ENCODE peak calls at places on chromosome 18, in seven cellular contexts. One of them, this sample, is unnamed.
A peak's percentile ranks its signal among the peaks of the same experiment; 100 is the strongest.

GRCh38 chr18:45008694-45009372 is 328.1 kb downstream of the SETBP1 start:
- DNase-seq in uterus: no peak
- DNase-seq in neural progenitor cell: no peak
- DNase-seq in ascending aorta: no peak
- DNase-seq in cardiac muscle cell: no peak
- DNase-seq in IMR-90: no peak
- DNase-seq in A549: no peak
- DNase-seq in this sample: no peak

GRCh38 chr18:72700961-72701710 is 157.0 kb upstream of the CBLN2 start:
- DNase-seq in A549: no peak
- DNase-seq in cardiac muscle cell: peak; percentile 44
- DNase-seq in neural progenitor cell: no peak
- DNase-seq in ascending aorta: no peak
- DNase-seq in IMR-90: peak; percentile 14
- DNase-seq in uterus: no peak
- DNase-seq in this sample: peak; percentile 45

GRCh38 chr18:57050314-57050949 is 96.5 kb upstream of the BOD1L2 start:
- DNase-seq in uterus: no peak
- DNase-seq in cardiac muscle cell: no peak
- DNase-seq in A549: no peak
- DNase-seq in neural progenitor cell: no peak
- DNase-seq in ascending aorta: no peak
- DNase-seq in IMR-90: no peak
- DNase-seq in this sample: no peak

GRCh38 chr18:62728254-62728653 is 12.9 kb downstream of the PHLPP1 start:
- DNase-seq in uterus: no peak
- DNase-seq in A549: no peak
- DNase-seq in IMR-90: no peak
- DNase-seq in ascending aorta: no peak
- DNase-seq in neural progenitor cell: no peak
- DNase-seq in cardiac muscle cell: no peak
- DNase-seq in this sample: no peak

GRCh38 chr18:26309283-26309682 is 83.0 kb downstream of the TAF4B start:
- DNase-seq in A549: peak; percentile 3
- DNase-seq in uterus: no peak
- DNase-seq in IMR-90: peak; percentile 60
- DNase-seq in ascending aorta: no peak
- DNase-seq in cardiac muscle cell: no peak
- DNase-seq in neural progenitor cell: no peak
- DNase-seq in this sample: no peak

GRCh38 chr18:77897606-77898005 is 648.0 kb downstream of the GALR1 start:
- DNase-seq in IMR-90: no peak
- DNase-seq in A549: no peak
- DNase-seq in cardiac muscle cell: no peak
- DNase-seq in uterus: no peak
- DNase-seq in neural progenitor cell: no peak
- DNase-seq in ascending aorta: no peak
- DNase-seq in this sample: no peak

GRCh38 chr18:27621236-27621890 is 436.3 kb upstream of the CHST9 start:
- DNase-seq in ascending aorta: no peak
- DNase-seq in cardiac muscle cell: no peak
- DNase-seq in neural progenitor cell: no peak
- DNase-seq in A549: no peak
- DNase-seq in uterus: no peak
- DNase-seq in IMR-90: no peak
- DNase-seq in this sample: no peak

GRCh38 chr18:26460449-26461091 is 87.8 kb downstream of the KCTD1 start:
- DNase-seq in neural progenitor cell: no peak
- DNase-seq in cardiac muscle cell: peak; percentile 44
- DNase-seq in uterus: no peak
- DNase-seq in IMR-90: peak; percentile 38
- DNase-seq in ascending aorta: no peak
- DNase-seq in A549: no peak
- DNase-seq in this sample: no peak

GRCh38 chr18:6741290-6741689 is 11.8 kb downstream of the ARHGAP28 start:
- DNase-seq in uterus: peak; percentile 42
- DNase-seq in neural progenitor cell: no peak
- DNase-seq in A549: peak; percentile 4
- DNase-seq in cardiac muscle cell: no peak
- DNase-seq in ascending aorta: no peak
- DNase-seq in IMR-90: peak; percentile 100
- DNase-seq in this sample: no peak

GRCh38 chr18:62027914-62028520 is 135.2 kb upstream of the RNF152 start:
- DNase-seq in uterus: no peak
- DNase-seq in ascending aorta: no peak
- DNase-seq in cardiac muscle cell: no peak
- DNase-seq in neural progenitor cell: no peak
- DNase-seq in IMR-90: no peak
- DNase-seq in A549: no peak
- DNase-seq in this sample: no peak

GRCh38 chr18:61606068-61606660 is 272.9 kb downstream of the CDH20 start:
- DNase-seq in cardiac muscle cell: peak; percentile 54
- DNase-seq in neural progenitor cell: peak; percentile 94
- DNase-seq in A549: no peak
- DNase-seq in ascending aorta: peak; percentile 71
- DNase-seq in IMR-90: peak; percentile 39
- DNase-seq in uterus: peak; percentile 61
- DNase-seq in this sample: no peak

GRCh38 chr18:41745166-41746049 is 209.6 kb upstream of the PIK3C3 start:
- DNase-seq in neural progenitor cell: peak; percentile 83
- DNase-seq in A549: peak; percentile 4
- DNase-seq in IMR-90: peak; percentile 6
- DNase-seq in ascending aorta: no peak
- DNase-seq in uterus: no peak
- DNase-seq in cardiac muscle cell: peak; percentile 77
- DNase-seq in this sample: peak; percentile 45

GRCh38 chr18:74013955-74014354 is 133.7 kb downstream of the FBXO15 start:
- DNase-seq in cardiac muscle cell: no peak
- DNase-seq in A549: no peak
- DNase-seq in ascending aorta: no peak
- DNase-seq in IMR-90: peak; percentile 57
- DNase-seq in neural progenitor cell: no peak
- DNase-seq in uterus: no peak
- DNase-seq in this sample: peak; percentile 75

GRCh38 chr18:69257861-69258458 is 142.7 kb upstream of the DOK6 start:
- DNase-seq in A549: no peak
- DNase-seq in IMR-90: peak; percentile 69
- DNase-seq in cardiac muscle cell: no peak
- DNase-seq in neural progenitor cell: no peak
- DNase-seq in ascending aorta: no peak
- DNase-seq in uterus: no peak
- DNase-seq in this sample: no peak

GRCh38 chr18:8339958-8340357 is 269.3 kb upstream of the RAB12 start:
- DNase-seq in uterus: no peak
- DNase-seq in neural progenitor cell: no peak
- DNase-seq in A549: no peak
- DNase-seq in cardiac muscle cell: no peak
- DNase-seq in IMR-90: no peak
- DNase-seq in ascending aorta: no peak
- DNase-seq in this sample: no peak

GRCh38 chr18:34884456-34884855 is 156.8 kb upstream of the MAPRE2 start:
- DNase-seq in IMR-90: no peak
- DNase-seq in A549: no peak
- DNase-seq in ascending aorta: no peak
- DNase-seq in neural progenitor cell: no peak
- DNase-seq in uterus: no peak
- DNase-seq in cardiac muscle cell: no peak
- DNase-seq in this sample: no peak

GRCh38 chr18:74623047-74623816 is 25.6 kb downstream of the ZNF407 start:
- DNase-seq in A549: no peak
- DNase-seq in neural progenitor cell: peak; percentile 27
- DNase-seq in cardiac muscle cell: no peak
- DNase-seq in IMR-90: peak; percentile 24
- DNase-seq in ascending aorta: no peak
- DNase-seq in uterus: no peak
- DNase-seq in this sample: no peak

GRCh38 chr18:159037-159652 is 788 bp downstream of the USP14 start:
- DNase-seq in neural progenitor cell: peak; percentile 46
- DNase-seq in cardiac muscle cell: peak; percentile 1
- DNase-seq in uterus: no peak
- DNase-seq in A549: peak; percentile 35
- DNase-seq in IMR-90: peak; percentile 18
- DNase-seq in ascending aorta: no peak
- DNase-seq in this sample: no peak

GRCh38 chr18:59011786-59012185 is 127.9 kb upstream of the SEC11C start:
- DNase-seq in IMR-90: no peak
- DNase-seq in A549: no peak
- DNase-seq in uterus: no peak
- DNase-seq in cardiac muscle cell: no peak
- DNase-seq in ascending aorta: peak; percentile 27
- DNase-seq in neural progenitor cell: no peak
- DNase-seq in this sample: no peak
- H3K4me1 ChIP-seq in IMR-90: no peaks in the 10 kb centered on the region
- H3K4me1 ChIP-seq in A549: peaks cover 37% of the 10 kb centered on the region
- H3K4me1 ChIP-seq in uterus: no peaks in the 10 kb centered on the region
- H3K4me1 ChIP-seq in cardiac muscle cell: no peaks in the 10 kb centered on the region
- H3K4me1 ChIP-seq in ascending aorta: no peaks in the 10 kb centered on the region
- H3K4me1 ChIP-seq in neural progenitor cell: no peaks in the 10 kb centered on the region
- H3K4me1 ChIP-seq in this sample: peaks cover 14% of the 10 kb centered on the region

DNA sequence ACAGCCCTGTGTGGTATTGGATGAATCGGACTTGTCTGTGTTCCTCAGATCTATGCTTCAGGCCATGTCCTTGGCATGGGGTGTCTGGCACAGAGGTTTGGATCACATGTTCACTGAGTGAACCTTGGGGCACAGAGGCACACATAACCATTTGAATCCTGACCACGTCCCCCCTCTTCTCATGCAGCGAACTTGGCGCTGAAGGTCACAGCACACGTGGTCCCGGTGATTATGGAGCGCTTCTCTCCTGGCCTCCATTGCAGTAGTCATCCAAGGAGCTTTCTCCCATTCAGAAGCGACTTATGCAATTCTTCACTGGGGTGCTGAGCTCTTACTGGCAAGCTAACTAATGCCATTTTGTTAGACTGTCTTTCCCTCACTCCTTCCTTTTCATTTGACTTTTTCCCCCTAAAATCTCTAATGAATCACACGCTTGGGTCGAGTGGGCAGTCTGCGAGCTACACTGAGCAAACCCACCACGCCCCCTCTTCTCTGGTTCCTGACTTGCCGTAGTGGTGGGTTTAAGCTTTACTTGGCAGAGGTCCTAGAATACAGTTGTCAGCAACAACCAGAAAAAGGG is 59.4 kb downstream of the KCNG2 start:
- DNase-seq in cardiac muscle cell: peak; percentile 1
- DNase-seq in uterus: no peak
- DNase-seq in A549: peak; percentile 31
- DNase-seq in IMR-90: peak; percentile 58
- DNase-seq in ascending aorta: no peak
- DNase-seq in neural progenitor cell: no peak
- DNase-seq in this sample: no peak
- TF ChIP-seq CTCF in cardiac muscle cell: no peak
- TF ChIP-seq CTCF in uterus: no peak
- TF ChIP-seq CTCF in A549: no peak
- TF ChIP-seq CTCF in IMR-90: no peak
- TF ChIP-seq CTCF in ascending aorta: no peak
- TF ChIP-seq CTCF in neural progenitor cell: no peak
- TF ChIP-seq CTCF in this sample: no peak

GRCh38 chr18:9790261-9790660 is 82.2 kb downstream of the RAB31 start:
- DNase-seq in uterus: no peak
- DNase-seq in IMR-90: no peak
- DNase-seq in ascending aorta: no peak
- DNase-seq in neural progenitor cell: no peak
- DNase-seq in A549: no peak
- DNase-seq in cardiac muscle cell: no peak
- DNase-seq in this sample: no peak

GRCh38 chr18:9796933-9797549 is 88.7 kb upstream of the TXNDC2 start:
- DNase-seq in A549: no peak
- DNase-seq in neural progenitor cell: no peak
- DNase-seq in uterus: peak; percentile 49
- DNase-seq in IMR-90: no peak
- DNase-seq in cardiac muscle cell: no peak
- DNase-seq in ascending aorta: no peak
- DNase-seq in this sample: no peak

GRCh38 chr18:9788860-9789259 is 80.8 kb downstream of the RAB31 start:
- DNase-seq in IMR-90: no peak
- DNase-seq in cardiac muscle cell: no peak
- DNase-seq in A549: no peak
- DNase-seq in ascending aorta: no peak
- DNase-seq in uterus: no peak
- DNase-seq in neural progenitor cell: no peak
- DNase-seq in this sample: no peak

GRCh38 chr18:9788140-9788539 is 80.0 kb downstream of the RAB31 start:
- DNase-seq in A549: no peak
- DNase-seq in uterus: no peak
- DNase-seq in ascending aorta: no peak
- DNase-seq in IMR-90: no peak
- DNase-seq in cardiac muscle cell: no peak
- DNase-seq in neural progenitor cell: no peak
- DNase-seq in this sample: no peak

GRCh38 chr18:9792565-9793226 is 84.6 kb downstream of the RAB31 start:
- DNase-seq in ascending aorta: no peak
- DNase-seq in uterus: no peak
- DNase-seq in cardiac muscle cell: no peak
- DNase-seq in IMR-90: no peak
- DNase-seq in neural progenitor cell: peak; percentile 64
- DNase-seq in A549: no peak
- DNase-seq in this sample: no peak
- H3K4me1 ChIP-seq in ascending aorta: no peaks in the 10 kb centered on the region
- H3K4me1 ChIP-seq in uterus: no peaks in the 10 kb centered on the region
- H3K4me1 ChIP-seq in cardiac muscle cell: no peaks in the 10 kb centered on the region
- H3K4me1 ChIP-seq in IMR-90: peaks cover 2% of the 10 kb centered on the region
- H3K4me1 ChIP-seq in neural progenitor cell: no peaks in the 10 kb centered on the region
- H3K4me1 ChIP-seq in A549: peaks cover 15% of the 10 kb centered on the region
- H3K4me1 ChIP-seq in this sample: no peaks in the 10 kb centered on the region

GRCh38 chr18:13103366-13103765 is 112.2 kb downstream of the CEP192 start:
- DNase-seq in IMR-90: no peak
- DNase-seq in uterus: no peak
- DNase-seq in A549: no peak
- DNase-seq in neural progenitor cell: no peak
- DNase-seq in cardiac muscle cell: no peak
- DNase-seq in ascending aorta: no peak
- DNase-seq in this sample: no peak
- TF ChIP-seq CTCF in IMR-90: peak; percentile 18
- TF ChIP-seq CTCF in uterus: no peak
- TF ChIP-seq CTCF in A549: no peak
- TF ChIP-seq CTCF in neural progenitor cell: peak; percentile 39
- TF ChIP-seq CTCF in cardiac muscle cell: peak; percentile 21
- TF ChIP-seq CTCF in ascending aorta: no peak
- TF ChIP-seq CTCF in this sample: peak; percentile 46

GRCh38 chr18:13547347-13547746 is 179.0 kb downstream of the FAM210A start:
- DNase-seq in IMR-90: no peak
- DNase-seq in uterus: no peak
- DNase-seq in ascending aorta: no peak
- DNase-seq in A549: no peak
- DNase-seq in neural progenitor cell: no peak
- DNase-seq in cardiac muscle cell: no peak
- DNase-seq in this sample: no peak

GRCh38 chr18:13543811-13544732 is 182.3 kb downstream of the FAM210A start:
- DNase-seq in ascending aorta: no peak
- DNase-seq in neural progenitor cell: no peak
- DNase-seq in A549: no peak
- DNase-seq in uterus: no peak
- DNase-seq in cardiac muscle cell: no peak
- DNase-seq in IMR-90: no peak
- DNase-seq in this sample: no peak

GRCh38 chr18:13545955-13546354 is 180.4 kb downstream of the FAM210A start:
- DNase-seq in cardiac muscle cell: no peak
- DNase-seq in IMR-90: no peak
- DNase-seq in A549: no peak
- DNase-seq in neural progenitor cell: no peak
- DNase-seq in ascending aorta: no peak
- DNase-seq in uterus: no peak
- DNase-seq in this sample: no peak

GRCh38 chr18:13544953-13545352 is 181.4 kb downstream of the FAM210A start:
- DNase-seq in uterus: no peak
- DNase-seq in IMR-90: no peak
- DNase-seq in neural progenitor cell: no peak
- DNase-seq in cardiac muscle cell: no peak
- DNase-seq in A549: no peak
- DNase-seq in ascending aorta: no peak
- DNase-seq in this sample: no peak

GRCh38 chr18:13545514-13545913 is 180.8 kb downstream of the FAM210A start:
- DNase-seq in uterus: no peak
- DNase-seq in A549: no peak
- DNase-seq in IMR-90: no peak
- DNase-seq in ascending aorta: peak; percentile 50
- DNase-seq in cardiac muscle cell: no peak
- DNase-seq in neural progenitor cell: no peak
- DNase-seq in this sample: no peak
- H3K4me1 ChIP-seq in uterus: peaks cover 16% of the 10 kb centered on the region
- H3K4me1 ChIP-seq in A549: peaks cover 32% of the 10 kb centered on the region
- H3K4me1 ChIP-seq in IMR-90: no peaks in the 10 kb centered on the region
- H3K4me1 ChIP-seq in ascending aorta: peaks cover 20% of the 10 kb centered on the region
- H3K4me1 ChIP-seq in cardiac muscle cell: no peaks in the 10 kb centered on the region
- H3K4me1 ChIP-seq in neural progenitor cell: no peaks in the 10 kb centered on the region
- H3K4me1 ChIP-seq in this sample: no peaks in the 10 kb centered on the region